ENCODE peak calls at places on chromosomes 2 and 18, in nine cellular contexts. Y, S, D, L, W, E, Z, F and X are unnamed samples.

GRCh38 chr18:8609711-8610441 is 639 bp downstream of the RAB12 start:
- DNase-seq in Y (no peak), W (no peak), L (peak), D (peak), Z (no peak), S (no peak), E (peak), F (peak), X (no peak)

GRCh38 chr2:231680992-231681852 is 27.1 kb upstream of the PTMA start:
- DNase-seq in Z (no peak), L (peak), S (no peak), W (peak), E (peak), D (peak), Y (peak), F (peak), X (no peak)

GRCh38 chr2:156430978-156431358 is 5.2 kb upstream of the GPD2 start:
- DNase-seq in W (peak), E (no peak), L (no peak), S (no peak), Z (no peak), D (no peak), F (peak), Y (peak), X (no peak)

GRCh38 chr2:213232649-213233437 is 51.4 kb upstream of the SPAG16 start:
- DNase-seq in E (no peak), L (peak), S (no peak), D (peak), W (no peak), Y (no peak), F (peak), Z (no peak), X (no peak)

GRCh38 chr2:48448274-48449061 is 81.5 kb upstream of the STON1 start:
- DNase-seq in S (no peak), E (no peak), Z (no peak), F (peak), D (no peak), W (no peak), Y (peak), L (no peak), X (no peak)

GRCh38 chr2:108315408-108316193 is 26.9 kb downstream of the SULT1C2 start:
- DNase-seq in F (no peak), L (no peak), W (no peak), E (no peak), Y (peak), S (no peak), Z (no peak), D (no peak), X (no peak)

GRCh38 chr2:190477563-190478454 is 56.7 kb downstream of the NEMP2 start:
- DNase-seq in D (no peak), W (no peak), S (no peak), Y (no peak), F (no peak), E (no peak), L (no peak), Z (no peak), X (no peak)

GRCh38 chr18:79400591-79401381 is 5.1 kb downstream of the NFATC1 start:
- DNase-seq in F (peak), Z (no peak), W (no peak), S (no peak), E (peak), Y (no peak), L (peak), D (peak), X (peak)

GRCh38 chr18:58046087-58046793 is 2.2 kb downstream of the NEDD4L start:
- DNase-seq in S (no peak), L (peak), E (no peak), F (no peak), Z (no peak), D (no peak), W (no peak), Y (peak), X (no peak)

GRCh38 chr18:9809686-9810085 is 76.1 kb upstream of the TXNDC2 start:
- DNase-seq in Y (no peak), Z (no peak), E (no peak), L (no peak), W (no peak), S (no peak), D (no peak), F (no peak), X (no peak)

GRCh38 chr18:9811978-9812377 is 73.8 kb upstream of the TXNDC2 start:
- DNase-seq in L (no peak), D (no peak), Y (no peak), F (no peak), Z (no peak), W (no peak), E (no peak), S (no peak), X (no peak)

GRCh38 chr18:9810216-9810804 is 75.5 kb upstream of the TXNDC2 start:
- DNase-seq in Z (no peak), W (no peak), S (no peak), D (no peak), Y (no peak), L (no peak), E (no peak), F (no peak), X (no peak)

GRCh38 chr18:9808530-9809241 is 77.1 kb upstream of the TXNDC2 start:
- DNase-seq in L (peak), Y (peak), Z (no peak), S (no peak), E (peak), W (no peak), D (no peak), F (no peak), X (no peak)

GRCh38 chr18:9810994-9811393 is 74.8 kb upstream of the TXNDC2 start:
- DNase-seq in W (no peak), E (peak), S (no peak), Z (no peak), F (no peak), Y (no peak), L (peak), D (no peak), X (no peak)
- TF ChIP-seq CTCF in W (no peak), E (no peak), S (no peak), Z (no peak), F (no peak), Y (no peak), L (peak), D (no peak), X (no peak)

GRCh38 chr2:10323535-10323934 is 20.8 kb downstream of the HPCAL1 start:
- DNase-seq in L (no peak), Y (no peak), E (no peak), S (no peak), Z (no peak), F (no peak), W (no peak), D (no peak), X (no peak)

GRCh38 chr2:10326707-10327594 is 24.2 kb downstream of the HPCAL1 start:
- DNase-seq in S (no peak), D (no peak), Y (no peak), Z (no peak), F (no peak), W (no peak), E (no peak), L (no peak), X (peak)

GRCh38 chr2:10327896-10328666 is 25.4 kb downstream of the HPCAL1 start:
- DNase-seq in W (no peak), Y (peak), D (no peak), S (no peak), E (no peak), F (no peak), L (no peak), Z (no peak), X (peak)

GRCh38 chr2:10325278-10326145 is 22.8 kb downstream of the HPCAL1 start:
- DNase-seq in L (no peak), D (no peak), Y (no peak), F (no peak), E (peak), W (peak), Z (no peak), S (no peak), X (peak)

DNA sequence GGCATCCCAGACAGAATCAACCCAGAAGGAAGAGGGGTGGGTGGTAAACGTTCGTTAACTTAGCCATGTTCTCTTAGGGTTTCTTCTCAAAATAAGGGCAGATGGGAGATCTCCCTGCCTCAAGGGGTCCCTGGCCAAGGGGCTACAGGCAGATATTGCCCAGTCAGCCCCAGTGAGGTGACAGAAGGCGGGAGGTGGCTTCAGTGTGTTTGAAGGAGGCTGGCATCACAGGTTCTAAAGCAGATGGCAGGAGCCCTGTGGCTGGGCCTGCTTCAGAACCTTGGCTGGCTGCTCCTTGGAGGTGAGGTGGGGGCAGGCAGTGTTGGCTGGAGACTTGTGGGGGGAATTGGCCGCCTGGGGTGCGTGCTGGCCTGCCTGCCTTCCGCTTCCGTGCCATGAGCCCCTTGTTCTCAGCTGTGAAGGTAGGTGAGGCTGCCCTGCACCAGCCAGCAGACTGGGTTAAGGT is 23.5 kb downstream of the HPCAL1 start:
- DNase-seq in D (no peak), S (no peak), W (no peak), L (no peak), F (no peak), Z (no peak), Y (no peak), E (no peak), X (peak)
- TF ChIP-seq CTCF in D (no peak), S (no peak), W (no peak), L (no peak), F (no peak), Z (no peak), Y (no peak), E (no peak), X (no peak)

DNA sequence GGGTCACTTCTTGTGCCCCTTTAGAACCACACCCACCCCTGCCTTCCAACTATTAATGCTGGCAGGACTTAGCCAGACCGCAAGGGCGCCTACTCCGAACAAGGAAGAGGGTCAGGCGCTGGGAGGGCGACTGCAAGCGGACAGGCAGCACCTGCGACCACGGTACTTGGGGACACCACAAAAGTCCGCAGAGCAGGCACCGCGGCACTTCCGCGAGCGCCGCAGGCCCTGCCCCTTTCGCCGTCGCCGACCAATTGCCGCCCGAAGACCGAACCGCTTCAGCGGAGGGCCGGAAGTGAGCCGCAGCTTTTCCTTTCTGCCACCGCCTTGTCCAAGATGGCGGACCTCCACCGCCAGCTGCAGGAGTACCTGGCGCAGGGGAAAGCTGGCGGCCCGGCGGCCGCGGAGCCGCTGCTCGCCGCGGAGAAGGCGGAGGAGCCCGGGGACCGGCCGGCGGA is at the start of gene SFT2D3:
- DNase-seq in W (peak), E (peak), D (peak), F (peak), Z (peak), Y (peak), S (peak), L (peak), X (peak)
- TF ChIP-seq CTCF in W (no peak), E (no peak), D (no peak), F (no peak), Z (no peak), Y (no peak), S (no peak), L (no peak), X (no peak)

DNA sequence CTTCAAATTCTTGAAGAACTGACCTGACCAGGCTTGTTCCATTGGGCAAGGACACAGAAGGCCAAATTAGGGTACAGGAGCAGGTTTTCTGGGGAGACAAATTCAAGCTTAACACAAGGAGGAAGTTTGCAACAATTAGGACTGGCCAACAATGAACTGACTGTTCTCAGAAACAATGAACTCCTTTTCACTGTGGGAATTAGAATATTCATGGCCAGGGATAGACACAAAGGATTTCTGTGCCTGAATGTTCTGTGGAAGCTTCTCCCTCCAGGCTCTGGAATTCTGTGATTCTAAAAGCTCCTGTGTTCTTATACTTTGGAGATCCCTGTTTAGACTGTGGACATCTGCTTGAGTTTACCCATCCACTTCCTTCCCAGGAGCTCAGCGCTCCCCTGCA is 15.2 kb downstream of the SMYD1 start:
- DNase-seq in Y (no peak), E (no peak), W (no peak), Z (no peak), D (no peak), F (no peak), L (no peak), S (no peak), X (no peak)
- TF ChIP-seq CTCF in Y (no peak), E (no peak), W (no peak), Z (no peak), D (no peak), F (no peak), L (no peak), S (no peak), X (no peak)